ENCODE peak calls at places on chromosomes 7 and 10, in eight cellular contexts. R is NCI-H1694; Q is hepatocyte; N is NCI-H345; F is GM23248; V is dorsolateral prefrontal cortex; G is stimulated activated CD4-positive, alpha-beta T cell treated with anti-CD3 and anti-CD28 coated beads, TNF-alpha, amount 100 ng/mL, for 24 hours; M is activated effector memory CD4-positive, alpha-beta T cell treated with anti-CD3 and anti-CD28 coated beads, Interleukin-2, amount 50 U/mL, for 16 hours. Z is an unnamed sample.
A peak's percentile ranks its signal among the peaks of the same experiment; 100 is the strongest.

GRCh38 chr7:37224746-37225145 is 223.9 kb downstream of the ELMO1 start:
- DNase-seq in M (no peak), Q (no peak), R (no peak), V (no peak), G (no peak), F (no peak), N (no peak), Z (no peak)

GRCh38 chr10:124717911-124718734 is 26.1 kb downstream of the FAM53B start:
- DNase-seq in M (peak; percentile 92), V (peak; percentile 76), N (no peak), R (no peak), F (no peak), Q (no peak), G (peak; percentile 65), Z (no peak)

GRCh38 chr10:97169911-97170693 is 15.7 kb downstream of the SLIT1 start:
- DNase-seq in N (no peak), V (peak; percentile 79), R (no peak), Q (no peak), F (no peak), G (no peak), M (no peak), Z (no peak)

GRCh38 chr7:138565071-138565450 is 105.0 kb downstream of the TRIM24 start:
- DNase-seq in G (no peak), F (no peak), R (no peak), M (no peak), V (no peak), N (no peak), Q (no peak), Z (no peak)

GRCh38 chr10:113945075-113945686 is 90.7 kb downstream of the NHLRC2 start:
- DNase-seq in F (peak; percentile 44), N (no peak), R (no peak), V (no peak), M (no peak), G (no peak), Q (peak; percentile 50), Z (no peak)

GRCh38 chr7:68185641-68186040 is 1189.0 kb downstream of the TYW1 start:
- DNase-seq in F (no peak), Q (no peak), G (no peak), N (peak; percentile 93), M (no peak), V (no peak), R (peak; percentile 56), Z (no peak)

GRCh38 chr7:78099715-78100477 is 301.3 kb downstream of the PHTF2 start:
- DNase-seq in G (no peak), F (peak; percentile 72), R (no peak), Q (no peak), M (no peak), N (no peak), V (no peak), Z (peak; percentile 84)

GRCh38 chr10:125442856-125443540 is 240.0 kb downstream of the TEX36 start:
- DNase-seq in R (no peak), Q (no peak), G (no peak), F (no peak), N (no peak), M (no peak), V (no peak), Z (no peak)

GRCh38 chr7:45623740-45624391 is 49.7 kb downstream of the ADCY1 start:
- DNase-seq in G (no peak), R (no peak), M (no peak), F (no peak), V (no peak), Q (no peak), N (no peak), Z (no peak)

GRCh38 chr7:44051611-44052220 is 7.2 kb downstream of the DBNL start:
- DNase-seq in R (no peak), M (no peak), F (no peak), G (no peak), N (no peak), V (no peak), Q (no peak), Z (no peak)

GRCh38 chr10:44293842-44294241 is 91.1 kb downstream of the CXCL12 start:
- DNase-seq in V (no peak), M (no peak), G (no peak), R (no peak), N (no peak), F (no peak), Q (no peak), Z (peak; percentile 52)

GRCh38 chr7:30475580-30475979 is 3.0 kb downstream of the NOD1 start:
- DNase-seq in F (peak; percentile 39), N (no peak), G (no peak), M (no peak), Q (no peak), R (no peak), V (no peak), Z (no peak)

GRCh38 chr7:106289848-106290247 is 5.1 kb upstream of the NAMPT start:
- DNase-seq in M (no peak), V (no peak), R (no peak), F (peak; percentile 38), Q (no peak), G (no peak), N (no peak), Z (no peak)

GRCh38 chr7:10708447-10708846 is 265.2 kb upstream of the PHF14 start:
- DNase-seq in G (no peak), V (no peak), Q (peak; percentile 60), R (peak; percentile 52), M (no peak), F (no peak), N (peak; percentile 49), Z (no peak)

GRCh38 chr7:99407849-99408346 is 499 bp downstream of the PDAP1 start:
- DNase-seq in Q (peak; percentile 78), N (peak; percentile 20), M (peak; percentile 80), G (peak; percentile 27), R (no peak), V (peak; percentile 62), F (peak; percentile 97), Z (peak; percentile 39)

GRCh38 chr10:36888925-36889573 is 236.3 kb upstream of the ANKRD30A start:
- DNase-seq in M (peak; percentile 72), F (peak; percentile 24), R (peak; percentile 7), Q (peak; percentile 59), N (peak; percentile 42), G (peak; percentile 49), V (peak; percentile 64), Z (no peak)

GRCh38 chr10:102743078-102743587 is 615 bp upstream of the WBP1L start:
- DNase-seq in V (no peak), Q (no peak), G (no peak), N (no peak), F (no peak), R (no peak), M (no peak), Z (no peak)

GRCh38 chr7:435518-436366 is 83.9 kb downstream of the PDGFA start:
- DNase-seq in F (peak; percentile 76), R (no peak), M (no peak), N (no peak), Q (peak; percentile 61), G (no peak), V (no peak), Z (no peak)

GRCh38 chr10:37623506-37623905 is 233.9 kb downstream of the ZNF248 start:
- DNase-seq in M (no peak), V (no peak), G (no peak), R (no peak), N (no peak), F (no peak), Q (no peak), Z (no peak)

GRCh38 chr10:78755075-78755695 is 313.6 kb upstream of the ZMIZ1 start:
- DNase-seq in G (no peak), M (no peak), F (no peak), R (no peak), N (no peak), V (no peak), Q (no peak), Z (no peak)

GRCh38 chr7:28243861-28244260 is 63.3 kb upstream of the JAZF1 start:
- DNase-seq in Q (no peak), F (no peak), V (no peak), N (no peak), R (no peak), G (no peak), M (no peak), Z (no peak)

GRCh38 chr10:94219829-94220228 is 142.9 kb downstream of the NOC3L start:
- DNase-seq in N (no peak), F (peak; percentile 39), R (no peak), G (no peak), V (no peak), Q (no peak), M (no peak), Z (no peak)

GRCh38 chr7:115658223-115658622 is 372.3 kb downstream of the TFEC start:
- DNase-seq in F (no peak), N (no peak), M (no peak), G (no peak), R (no peak), V (no peak), Q (no peak), Z (no peak)

GRCh38 chr7:124782335-124782734 is 16.7 kb upstream of the GPR37 start:
- DNase-seq in M (no peak), R (no peak), N (no peak), F (no peak), Q (no peak), G (no peak), V (no peak), Z (no peak)

GRCh38 chr10:33209777-33210176 is 124.7 kb downstream of the NRP1 start:
- DNase-seq in V (no peak), N (no peak), M (no peak), Q (no peak), F (no peak), R (no peak), G (no peak), Z (no peak)

GRCh38 chr10:66996996-66997395 is 71.2 kb downstream of the LRRTM3 start:
- DNase-seq in G (no peak), N (no peak), M (no peak), F (no peak), Q (no peak), V (no peak), R (no peak), Z (no peak)

GRCh38 chr10:50538473-50539398 is 85.0 kb downstream of the SGMS1 start:
- DNase-seq in M (peak; percentile 69), G (no peak), R (no peak), V (peak; percentile 80), N (no peak), F (peak; percentile 28), Q (no peak), Z (no peak)

GRCh38 chr10:20630092-20630643 is 266.9 kb downstream of the NEBL start:
- DNase-seq in G (no peak), M (no peak), R (no peak), F (no peak), N (no peak), V (no peak), Q (no peak), Z (no peak)

GRCh38 chr10:96743988-96744585 is 23.8 kb upstream of the PIK3AP1 start:
- DNase-seq in N (no peak), Q (peak; percentile 31), F (peak; percentile 16), M (no peak), G (no peak), R (no peak), V (no peak), Z (no peak)

GRCh38 chr7:158082761-158083160 is 504.9 kb downstream of the PTPRN2 start:
- DNase-seq in M (no peak), V (no peak), F (no peak), N (no peak), G (no peak), Q (no peak), R (no peak), Z (no peak)

GRCh38 chr10:43685744-43686143 is 37.1 kb upstream of the ZNF32 start:
- DNase-seq in M (no peak), V (no peak), Q (no peak), G (no peak), R (no peak), N (no peak), F (no peak), Z (no peak)

GRCh38 chr10:100637785-100638184 is 102.0 kb downstream of the HIF1AN start:
- DNase-seq in V (no peak), G (no peak), Q (peak; percentile 20), F (peak; percentile 34), N (no peak), M (no peak), R (peak; percentile 17), Z (no peak)

Z was measured in AG09309.